ENCODE peak calls at places on chromosomes 13 and 19, in eight cellular contexts. One of them, this sample, is unnamed.

GRCh38 chr19:41687419-41687818 is 651 bp downstream of the CEACAM7 start:
- DNase-seq in memory B cell: no peak
- DNase-seq in activated T-helper 1 cell treated with anti-CD3 and anti-CD28 coated beads, Interleukin-2, amount 50 U/mL, for 16 hours: no peak
- DNase-seq in colonic mucosa: no peak
- DNase-seq in stimulated activated CD4-positive, alpha-beta T cell treated with anti-CD3 and anti-CD28 coated beads, TNF-alpha, amount 100 ng/mL, for 4 hours: no peak
- DNase-seq in GF-D8: no peak
- DNase-seq in activated CD4-positive, alpha-beta T cell treated with anti-CD3 and anti-CD28 coated beads, Interleukin-2, amount 50 U/mL, for 24 hours: no peak
- DNase-seq in stimulated activated CD8-positive, alpha-beta memory T cell treated with anti-CD3 and anti-CD28 coated beads, Interleukin-7, amount 100 ng/mL, for 4 hours: no peak
- DNase-seq in this sample: no peak

GRCh38 chr13:94829201-94829600 is 116.9 kb upstream of the SOX21 start:
- DNase-seq in memory B cell: no peak
- DNase-seq in activated T-helper 1 cell treated with anti-CD3 and anti-CD28 coated beads, Interleukin-2, amount 50 U/mL, for 16 hours: no peak
- DNase-seq in colonic mucosa: no peak
- DNase-seq in stimulated activated CD4-positive, alpha-beta T cell treated with anti-CD3 and anti-CD28 coated beads, TNF-alpha, amount 100 ng/mL, for 4 hours: no peak
- DNase-seq in GF-D8: no peak
- DNase-seq in activated CD4-positive, alpha-beta T cell treated with anti-CD3 and anti-CD28 coated beads, Interleukin-2, amount 50 U/mL, for 24 hours: no peak
- DNase-seq in stimulated activated CD8-positive, alpha-beta memory T cell treated with anti-CD3 and anti-CD28 coated beads, Interleukin-7, amount 100 ng/mL, for 4 hours: no peak
- DNase-seq in this sample: no peak

GRCh38 chr13:41599619-41600018 is 142.3 kb downstream of the RGCC start:
- DNase-seq in memory B cell: no peak
- DNase-seq in activated T-helper 1 cell treated with anti-CD3 and anti-CD28 coated beads, Interleukin-2, amount 50 U/mL, for 16 hours: no peak
- DNase-seq in colonic mucosa: no peak
- DNase-seq in stimulated activated CD4-positive, alpha-beta T cell treated with anti-CD3 and anti-CD28 coated beads, TNF-alpha, amount 100 ng/mL, for 4 hours: no peak
- DNase-seq in GF-D8: no peak
- DNase-seq in activated CD4-positive, alpha-beta T cell treated with anti-CD3 and anti-CD28 coated beads, Interleukin-2, amount 50 U/mL, for 24 hours: no peak
- DNase-seq in stimulated activated CD8-positive, alpha-beta memory T cell treated with anti-CD3 and anti-CD28 coated beads, Interleukin-7, amount 100 ng/mL, for 4 hours: no peak
- DNase-seq in this sample: no peak

GRCh38 chr19:35336166-35336955 is 7.4 kb downstream of the CD22 start:
- DNase-seq in memory B cell: no peak
- DNase-seq in activated T-helper 1 cell treated with anti-CD3 and anti-CD28 coated beads, Interleukin-2, amount 50 U/mL, for 16 hours: no peak
- DNase-seq in colonic mucosa: no peak
- DNase-seq in stimulated activated CD4-positive, alpha-beta T cell treated with anti-CD3 and anti-CD28 coated beads, TNF-alpha, amount 100 ng/mL, for 4 hours: no peak
- DNase-seq in GF-D8: no peak
- DNase-seq in activated CD4-positive, alpha-beta T cell treated with anti-CD3 and anti-CD28 coated beads, Interleukin-2, amount 50 U/mL, for 24 hours: no peak
- DNase-seq in stimulated activated CD8-positive, alpha-beta memory T cell treated with anti-CD3 and anti-CD28 coated beads, Interleukin-7, amount 100 ng/mL, for 4 hours: no peak
- DNase-seq in this sample: no peak

GRCh38 chr13:74850893-74851292 is 631.1 kb downstream of the TBC1D4 start:
- DNase-seq in memory B cell: no peak
- DNase-seq in activated T-helper 1 cell treated with anti-CD3 and anti-CD28 coated beads, Interleukin-2, amount 50 U/mL, for 16 hours: no peak
- DNase-seq in colonic mucosa: no peak
- DNase-seq in stimulated activated CD4-positive, alpha-beta T cell treated with anti-CD3 and anti-CD28 coated beads, TNF-alpha, amount 100 ng/mL, for 4 hours: no peak
- DNase-seq in GF-D8: no peak
- DNase-seq in activated CD4-positive, alpha-beta T cell treated with anti-CD3 and anti-CD28 coated beads, Interleukin-2, amount 50 U/mL, for 24 hours: no peak
- DNase-seq in stimulated activated CD8-positive, alpha-beta memory T cell treated with anti-CD3 and anti-CD28 coated beads, Interleukin-7, amount 100 ng/mL, for 4 hours: no peak
- DNase-seq in this sample: no peak

GRCh38 chr13:112670118-112670517 is 19.7 kb upstream of the ATP11A start:
- DNase-seq in memory B cell: no peak
- DNase-seq in activated T-helper 1 cell treated with anti-CD3 and anti-CD28 coated beads, Interleukin-2, amount 50 U/mL, for 16 hours: no peak
- DNase-seq in colonic mucosa: no peak
- DNase-seq in stimulated activated CD4-positive, alpha-beta T cell treated with anti-CD3 and anti-CD28 coated beads, TNF-alpha, amount 100 ng/mL, for 4 hours: no peak
- DNase-seq in GF-D8: no peak
- DNase-seq in activated CD4-positive, alpha-beta T cell treated with anti-CD3 and anti-CD28 coated beads, Interleukin-2, amount 50 U/mL, for 24 hours: no peak
- DNase-seq in stimulated activated CD8-positive, alpha-beta memory T cell treated with anti-CD3 and anti-CD28 coated beads, Interleukin-7, amount 100 ng/mL, for 4 hours: no peak
- DNase-seq in this sample: no peak

GRCh38 chr19:18363787-18364186 is 22.2 kb upstream of the GDF15 start:
- DNase-seq in memory B cell: no peak
- DNase-seq in activated T-helper 1 cell treated with anti-CD3 and anti-CD28 coated beads, Interleukin-2, amount 50 U/mL, for 16 hours: no peak
- DNase-seq in colonic mucosa: no peak
- DNase-seq in stimulated activated CD4-positive, alpha-beta T cell treated with anti-CD3 and anti-CD28 coated beads, TNF-alpha, amount 100 ng/mL, for 4 hours: no peak
- DNase-seq in GF-D8: no peak
- DNase-seq in activated CD4-positive, alpha-beta T cell treated with anti-CD3 and anti-CD28 coated beads, Interleukin-2, amount 50 U/mL, for 24 hours: no peak
- DNase-seq in stimulated activated CD8-positive, alpha-beta memory T cell treated with anti-CD3 and anti-CD28 coated beads, Interleukin-7, amount 100 ng/mL, for 4 hours: no peak
- DNase-seq in this sample: no peak

GRCh38 chr13:79802389-79803140 is 321.6 kb downstream of the NDFIP2 start:
- DNase-seq in memory B cell: no peak
- DNase-seq in activated T-helper 1 cell treated with anti-CD3 and anti-CD28 coated beads, Interleukin-2, amount 50 U/mL, for 16 hours: no peak
- DNase-seq in colonic mucosa: no peak
- DNase-seq in stimulated activated CD4-positive, alpha-beta T cell treated with anti-CD3 and anti-CD28 coated beads, TNF-alpha, amount 100 ng/mL, for 4 hours: no peak
- DNase-seq in GF-D8: no peak
- DNase-seq in activated CD4-positive, alpha-beta T cell treated with anti-CD3 and anti-CD28 coated beads, Interleukin-2, amount 50 U/mL, for 24 hours: no peak
- DNase-seq in stimulated activated CD8-positive, alpha-beta memory T cell treated with anti-CD3 and anti-CD28 coated beads, Interleukin-7, amount 100 ng/mL, for 4 hours: no peak
- DNase-seq in this sample: no peak

GRCh38 chr13:24348797-24349515 is 39.6 kb downstream of the C1QTNF9 start:
- DNase-seq in memory B cell: no peak
- DNase-seq in activated T-helper 1 cell treated with anti-CD3 and anti-CD28 coated beads, Interleukin-2, amount 50 U/mL, for 16 hours: no peak
- DNase-seq in colonic mucosa: peak; percentile 91
- DNase-seq in stimulated activated CD4-positive, alpha-beta T cell treated with anti-CD3 and anti-CD28 coated beads, TNF-alpha, amount 100 ng/mL, for 4 hours: no peak
- DNase-seq in GF-D8: no peak
- DNase-seq in activated CD4-positive, alpha-beta T cell treated with anti-CD3 and anti-CD28 coated beads, Interleukin-2, amount 50 U/mL, for 24 hours: no peak
- DNase-seq in stimulated activated CD8-positive, alpha-beta memory T cell treated with anti-CD3 and anti-CD28 coated beads, Interleukin-7, amount 100 ng/mL, for 4 hours: no peak
- DNase-seq in this sample: no peak

GRCh38 chr13:73025212-73026012 is 33.4 kb upstream of the KLF5 start:
- DNase-seq in memory B cell: no peak
- DNase-seq in activated T-helper 1 cell treated with anti-CD3 and anti-CD28 coated beads, Interleukin-2, amount 50 U/mL, for 16 hours: no peak
- DNase-seq in colonic mucosa: no peak
- DNase-seq in stimulated activated CD4-positive, alpha-beta T cell treated with anti-CD3 and anti-CD28 coated beads, TNF-alpha, amount 100 ng/mL, for 4 hours: no peak
- DNase-seq in GF-D8: no peak
- DNase-seq in activated CD4-positive, alpha-beta T cell treated with anti-CD3 and anti-CD28 coated beads, Interleukin-2, amount 50 U/mL, for 24 hours: no peak
- DNase-seq in stimulated activated CD8-positive, alpha-beta memory T cell treated with anti-CD3 and anti-CD28 coated beads, Interleukin-7, amount 100 ng/mL, for 4 hours: no peak
- DNase-seq in this sample: no peak

GRCh38 chr13:84126671-84127171 is 244.4 kb upstream of the SLITRK1 start:
- DNase-seq in memory B cell: no peak
- DNase-seq in activated T-helper 1 cell treated with anti-CD3 and anti-CD28 coated beads, Interleukin-2, amount 50 U/mL, for 16 hours: no peak
- DNase-seq in colonic mucosa: no peak
- DNase-seq in stimulated activated CD4-positive, alpha-beta T cell treated with anti-CD3 and anti-CD28 coated beads, TNF-alpha, amount 100 ng/mL, for 4 hours: no peak
- DNase-seq in GF-D8: no peak
- DNase-seq in activated CD4-positive, alpha-beta T cell treated with anti-CD3 and anti-CD28 coated beads, Interleukin-2, amount 50 U/mL, for 24 hours: no peak
- DNase-seq in stimulated activated CD8-positive, alpha-beta memory T cell treated with anti-CD3 and anti-CD28 coated beads, Interleukin-7, amount 100 ng/mL, for 4 hours: no peak
- DNase-seq in this sample: no peak

GRCh38 chr13:96821381-96821780 is 172.9 kb downstream of the OXGR1 start:
- DNase-seq in memory B cell: no peak
- DNase-seq in activated T-helper 1 cell treated with anti-CD3 and anti-CD28 coated beads, Interleukin-2, amount 50 U/mL, for 16 hours: no peak
- DNase-seq in colonic mucosa: no peak
- DNase-seq in stimulated activated CD4-positive, alpha-beta T cell treated with anti-CD3 and anti-CD28 coated beads, TNF-alpha, amount 100 ng/mL, for 4 hours: no peak
- DNase-seq in GF-D8: no peak
- DNase-seq in activated CD4-positive, alpha-beta T cell treated with anti-CD3 and anti-CD28 coated beads, Interleukin-2, amount 50 U/mL, for 24 hours: no peak
- DNase-seq in stimulated activated CD8-positive, alpha-beta memory T cell treated with anti-CD3 and anti-CD28 coated beads, Interleukin-7, amount 100 ng/mL, for 4 hours: no peak
- DNase-seq in this sample: no peak

GRCh38 chr19:5171711-5172110 is 168.9 kb downstream of the PTPRS start:
- DNase-seq in memory B cell: no peak
- DNase-seq in activated T-helper 1 cell treated with anti-CD3 and anti-CD28 coated beads, Interleukin-2, amount 50 U/mL, for 16 hours: no peak
- DNase-seq in colonic mucosa: no peak
- DNase-seq in stimulated activated CD4-positive, alpha-beta T cell treated with anti-CD3 and anti-CD28 coated beads, TNF-alpha, amount 100 ng/mL, for 4 hours: no peak
- DNase-seq in GF-D8: no peak
- DNase-seq in activated CD4-positive, alpha-beta T cell treated with anti-CD3 and anti-CD28 coated beads, Interleukin-2, amount 50 U/mL, for 24 hours: no peak
- DNase-seq in stimulated activated CD8-positive, alpha-beta memory T cell treated with anti-CD3 and anti-CD28 coated beads, Interleukin-7, amount 100 ng/mL, for 4 hours: no peak
- DNase-seq in this sample: no peak

GRCh38 chr19:3359850-3360493 is 6.4 kb upstream of the NFIC start:
- DNase-seq in memory B cell: no peak
- DNase-seq in activated T-helper 1 cell treated with anti-CD3 and anti-CD28 coated beads, Interleukin-2, amount 50 U/mL, for 16 hours: no peak
- DNase-seq in colonic mucosa: no peak
- DNase-seq in stimulated activated CD4-positive, alpha-beta T cell treated with anti-CD3 and anti-CD28 coated beads, TNF-alpha, amount 100 ng/mL, for 4 hours: peak; percentile 43
- DNase-seq in GF-D8: no peak
- DNase-seq in activated CD4-positive, alpha-beta T cell treated with anti-CD3 and anti-CD28 coated beads, Interleukin-2, amount 50 U/mL, for 24 hours: peak; percentile 19
- DNase-seq in stimulated activated CD8-positive, alpha-beta memory T cell treated with anti-CD3 and anti-CD28 coated beads, Interleukin-7, amount 100 ng/mL, for 4 hours: no peak
- DNase-seq in this sample: no peak

GRCh38 chr19:5959260-5960004 is 18.5 kb downstream of the RANBP3 start:
- DNase-seq in memory B cell: no peak
- DNase-seq in activated T-helper 1 cell treated with anti-CD3 and anti-CD28 coated beads, Interleukin-2, amount 50 U/mL, for 16 hours: no peak
- DNase-seq in colonic mucosa: no peak
- DNase-seq in stimulated activated CD4-positive, alpha-beta T cell treated with anti-CD3 and anti-CD28 coated beads, TNF-alpha, amount 100 ng/mL, for 4 hours: no peak
- DNase-seq in GF-D8: no peak
- DNase-seq in activated CD4-positive, alpha-beta T cell treated with anti-CD3 and anti-CD28 coated beads, Interleukin-2, amount 50 U/mL, for 24 hours: no peak
- DNase-seq in stimulated activated CD8-positive, alpha-beta memory T cell treated with anti-CD3 and anti-CD28 coated beads, Interleukin-7, amount 100 ng/mL, for 4 hours: no peak
- DNase-seq in this sample: no peak

GRCh38 chr19:37977992-37978391 is 71.0 kb downstream of the SIPA1L3 start:
- DNase-seq in memory B cell: peak; percentile 16
- DNase-seq in activated T-helper 1 cell treated with anti-CD3 and anti-CD28 coated beads, Interleukin-2, amount 50 U/mL, for 16 hours: no peak
- DNase-seq in colonic mucosa: no peak
- DNase-seq in stimulated activated CD4-positive, alpha-beta T cell treated with anti-CD3 and anti-CD28 coated beads, TNF-alpha, amount 100 ng/mL, for 4 hours: no peak
- DNase-seq in GF-D8: no peak
- DNase-seq in activated CD4-positive, alpha-beta T cell treated with anti-CD3 and anti-CD28 coated beads, Interleukin-2, amount 50 U/mL, for 24 hours: no peak
- DNase-seq in stimulated activated CD8-positive, alpha-beta memory T cell treated with anti-CD3 and anti-CD28 coated beads, Interleukin-7, amount 100 ng/mL, for 4 hours: no peak
- DNase-seq in this sample: peak; percentile 33

GRCh38 chr19:49339364-49340068 is 4.3 kb downstream of the CD37 start:
- DNase-seq in memory B cell: no peak
- DNase-seq in activated T-helper 1 cell treated with anti-CD3 and anti-CD28 coated beads, Interleukin-2, amount 50 U/mL, for 16 hours: no peak
- DNase-seq in colonic mucosa: peak; percentile 86
- DNase-seq in stimulated activated CD4-positive, alpha-beta T cell treated with anti-CD3 and anti-CD28 coated beads, TNF-alpha, amount 100 ng/mL, for 4 hours: no peak
- DNase-seq in GF-D8: no peak
- DNase-seq in activated CD4-positive, alpha-beta T cell treated with anti-CD3 and anti-CD28 coated beads, Interleukin-2, amount 50 U/mL, for 24 hours: no peak
- DNase-seq in stimulated activated CD8-positive, alpha-beta memory T cell treated with anti-CD3 and anti-CD28 coated beads, Interleukin-7, amount 100 ng/mL, for 4 hours: no peak
- DNase-seq in this sample: peak; percentile 94

GRCh38 chr13:108215428-108215827 is at the start of gene LIG4:
- DNase-seq in memory B cell: peak; percentile 89
- DNase-seq in activated T-helper 1 cell treated with anti-CD3 and anti-CD28 coated beads, Interleukin-2, amount 50 U/mL, for 16 hours: peak; percentile 83
- DNase-seq in colonic mucosa: peak; percentile 89
- DNase-seq in stimulated activated CD4-positive, alpha-beta T cell treated with anti-CD3 and anti-CD28 coated beads, TNF-alpha, amount 100 ng/mL, for 4 hours: peak; percentile 78
- DNase-seq in GF-D8: peak; percentile 68
- DNase-seq in activated CD4-positive, alpha-beta T cell treated with anti-CD3 and anti-CD28 coated beads, Interleukin-2, amount 50 U/mL, for 24 hours: peak; percentile 75
- DNase-seq in stimulated activated CD8-positive, alpha-beta memory T cell treated with anti-CD3 and anti-CD28 coated beads, Interleukin-7, amount 100 ng/mL, for 4 hours: peak; percentile 94
- DNase-seq in this sample: peak; percentile 96

GRCh38 chr13:79522583-79522982 is 41.6 kb downstream of the NDFIP2 start:
- DNase-seq in memory B cell: no peak
- DNase-seq in activated T-helper 1 cell treated with anti-CD3 and anti-CD28 coated beads, Interleukin-2, amount 50 U/mL, for 16 hours: no peak
- DNase-seq in colonic mucosa: no peak
- DNase-seq in stimulated activated CD4-positive, alpha-beta T cell treated with anti-CD3 and anti-CD28 coated beads, TNF-alpha, amount 100 ng/mL, for 4 hours: no peak
- DNase-seq in GF-D8: peak; percentile 100
- DNase-seq in activated CD4-positive, alpha-beta T cell treated with anti-CD3 and anti-CD28 coated beads, Interleukin-2, amount 50 U/mL, for 24 hours: no peak
- DNase-seq in stimulated activated CD8-positive, alpha-beta memory T cell treated with anti-CD3 and anti-CD28 coated beads, Interleukin-7, amount 100 ng/mL, for 4 hours: no peak
- DNase-seq in this sample: peak; percentile 8

GRCh38 chr13:109779074-109779473 is 7.3 kb downstream of the IRS2 start:
- DNase-seq in memory B cell: no peak
- DNase-seq in activated T-helper 1 cell treated with anti-CD3 and anti-CD28 coated beads, Interleukin-2, amount 50 U/mL, for 16 hours: peak; percentile 19
- DNase-seq in colonic mucosa: no peak
- DNase-seq in stimulated activated CD4-positive, alpha-beta T cell treated with anti-CD3 and anti-CD28 coated beads, TNF-alpha, amount 100 ng/mL, for 4 hours: no peak
- DNase-seq in GF-D8: peak; percentile 23
- DNase-seq in activated CD4-positive, alpha-beta T cell treated with anti-CD3 and anti-CD28 coated beads, Interleukin-2, amount 50 U/mL, for 24 hours: no peak
- DNase-seq in stimulated activated CD8-positive, alpha-beta memory T cell treated with anti-CD3 and anti-CD28 coated beads, Interleukin-7, amount 100 ng/mL, for 4 hours: no peak
- DNase-seq in this sample: no peak

GRCh38 chr19:49801966-49802661 is 11.0 kb downstream of the FUZ start:
- DNase-seq in memory B cell: no peak
- DNase-seq in activated T-helper 1 cell treated with anti-CD3 and anti-CD28 coated beads, Interleukin-2, amount 50 U/mL, for 16 hours: no peak
- DNase-seq in colonic mucosa: peak; percentile 79
- DNase-seq in stimulated activated CD4-positive, alpha-beta T cell treated with anti-CD3 and anti-CD28 coated beads, TNF-alpha, amount 100 ng/mL, for 4 hours: no peak
- DNase-seq in GF-D8: no peak
- DNase-seq in activated CD4-positive, alpha-beta T cell treated with anti-CD3 and anti-CD28 coated beads, Interleukin-2, amount 50 U/mL, for 24 hours: no peak
- DNase-seq in stimulated activated CD8-positive, alpha-beta memory T cell treated with anti-CD3 and anti-CD28 coated beads, Interleukin-7, amount 100 ng/mL, for 4 hours: no peak
- DNase-seq in this sample: peak; percentile 92

GRCh38 chr19:14400913-14401312 is 18.2 kb downstream of the DDX39A start:
- DNase-seq in memory B cell: no peak
- DNase-seq in activated T-helper 1 cell treated with anti-CD3 and anti-CD28 coated beads, Interleukin-2, amount 50 U/mL, for 16 hours: no peak
- DNase-seq in colonic mucosa: no peak
- DNase-seq in stimulated activated CD4-positive, alpha-beta T cell treated with anti-CD3 and anti-CD28 coated beads, TNF-alpha, amount 100 ng/mL, for 4 hours: no peak
- DNase-seq in GF-D8: no peak
- DNase-seq in activated CD4-positive, alpha-beta T cell treated with anti-CD3 and anti-CD28 coated beads, Interleukin-2, amount 50 U/mL, for 24 hours: no peak
- DNase-seq in stimulated activated CD8-positive, alpha-beta memory T cell treated with anti-CD3 and anti-CD28 coated beads, Interleukin-7, amount 100 ng/mL, for 4 hours: no peak
- DNase-seq in this sample: no peak

GRCh38 chr19:20928371-20928770 is 5.3 kb downstream of the ZNF85 start:
- DNase-seq in memory B cell: no peak
- DNase-seq in activated T-helper 1 cell treated with anti-CD3 and anti-CD28 coated beads, Interleukin-2, amount 50 U/mL, for 16 hours: no peak
- DNase-seq in colonic mucosa: no peak
- DNase-seq in stimulated activated CD4-positive, alpha-beta T cell treated with anti-CD3 and anti-CD28 coated beads, TNF-alpha, amount 100 ng/mL, for 4 hours: no peak
- DNase-seq in GF-D8: no peak
- DNase-seq in activated CD4-positive, alpha-beta T cell treated with anti-CD3 and anti-CD28 coated beads, Interleukin-2, amount 50 U/mL, for 24 hours: no peak
- DNase-seq in stimulated activated CD8-positive, alpha-beta memory T cell treated with anti-CD3 and anti-CD28 coated beads, Interleukin-7, amount 100 ng/mL, for 4 hours: no peak
- DNase-seq in this sample: peak; percentile 37

GRCh38 chr19:23436318-23436717 is 41.0 kb upstream of the ZNF91 start:
- DNase-seq in memory B cell: no peak
- DNase-seq in activated T-helper 1 cell treated with anti-CD3 and anti-CD28 coated beads, Interleukin-2, amount 50 U/mL, for 16 hours: no peak
- DNase-seq in colonic mucosa: peak; percentile 27
- DNase-seq in stimulated activated CD4-positive, alpha-beta T cell treated with anti-CD3 and anti-CD28 coated beads, TNF-alpha, amount 100 ng/mL, for 4 hours: no peak
- DNase-seq in GF-D8: no peak
- DNase-seq in activated CD4-positive, alpha-beta T cell treated with anti-CD3 and anti-CD28 coated beads, Interleukin-2, amount 50 U/mL, for 24 hours: no peak
- DNase-seq in stimulated activated CD8-positive, alpha-beta memory T cell treated with anti-CD3 and anti-CD28 coated beads, Interleukin-7, amount 100 ng/mL, for 4 hours: no peak
- DNase-seq in this sample: no peak

GRCh38 chr19:3818479-3818878 is 32.3 kb upstream of the MATK start:
- DNase-seq in memory B cell: no peak
- DNase-seq in activated T-helper 1 cell treated with anti-CD3 and anti-CD28 coated beads, Interleukin-2, amount 50 U/mL, for 16 hours: no peak
- DNase-seq in colonic mucosa: no peak
- DNase-seq in stimulated activated CD4-positive, alpha-beta T cell treated with anti-CD3 and anti-CD28 coated beads, TNF-alpha, amount 100 ng/mL, for 4 hours: no peak
- DNase-seq in GF-D8: no peak
- DNase-seq in activated CD4-positive, alpha-beta T cell treated with anti-CD3 and anti-CD28 coated beads, Interleukin-2, amount 50 U/mL, for 24 hours: no peak
- DNase-seq in stimulated activated CD8-positive, alpha-beta memory T cell treated with anti-CD3 and anti-CD28 coated beads, Interleukin-7, amount 100 ng/mL, for 4 hours: no peak
- DNase-seq in this sample: peak; percentile 50

GRCh38 chr13:96011291-96011875 is 41.8 kb downstream of the UGGT2 start:
- DNase-seq in memory B cell: no peak
- DNase-seq in activated T-helper 1 cell treated with anti-CD3 and anti-CD28 coated beads, Interleukin-2, amount 50 U/mL, for 16 hours: no peak
- DNase-seq in colonic mucosa: no peak
- DNase-seq in stimulated activated CD4-positive, alpha-beta T cell treated with anti-CD3 and anti-CD28 coated beads, TNF-alpha, amount 100 ng/mL, for 4 hours: no peak
- DNase-seq in GF-D8: no peak
- DNase-seq in activated CD4-positive, alpha-beta T cell treated with anti-CD3 and anti-CD28 coated beads, Interleukin-2, amount 50 U/mL, for 24 hours: no peak
- DNase-seq in stimulated activated CD8-positive, alpha-beta memory T cell treated with anti-CD3 and anti-CD28 coated beads, Interleukin-7, amount 100 ng/mL, for 4 hours: no peak
- DNase-seq in this sample: no peak

GRCh38 chr19:33391631-33392249 is 18.2 kb downstream of the CEBPG start:
- DNase-seq in memory B cell: no peak
- DNase-seq in activated T-helper 1 cell treated with anti-CD3 and anti-CD28 coated beads, Interleukin-2, amount 50 U/mL, for 16 hours: no peak
- DNase-seq in colonic mucosa: no peak
- DNase-seq in stimulated activated CD4-positive, alpha-beta T cell treated with anti-CD3 and anti-CD28 coated beads, TNF-alpha, amount 100 ng/mL, for 4 hours: no peak
- DNase-seq in GF-D8: no peak
- DNase-seq in activated CD4-positive, alpha-beta T cell treated with anti-CD3 and anti-CD28 coated beads, Interleukin-2, amount 50 U/mL, for 24 hours: no peak
- DNase-seq in stimulated activated CD8-positive, alpha-beta memory T cell treated with anti-CD3 and anti-CD28 coated beads, Interleukin-7, amount 100 ng/mL, for 4 hours: no peak
- DNase-seq in this sample: no peak